ENCODE peak calls at places on chromosomes 16 and 17, in four cellular contexts. One of them, this sample, is unnamed.

GRCh38 chr16:85522517-85522841 is 90.6 kb upstream of the GSE1 start:
- DNase-seq in H1: no peak
- DNase-seq in HepG2: no peak
- DNase-seq in GM12878: no peak
- DNase-seq in this sample: no peak

GRCh38 chr16:9139965-9140364 is 48.5 kb downstream of the HAPSTR1 start:
- DNase-seq in H1: no peak
- DNase-seq in HepG2: peak; percentile 64
- DNase-seq in GM12878: no peak
- DNase-seq in this sample: no peak

GRCh38 chr16:82037666-82038065 is 2.6 kb downstream of the HSD17B2 start:
- DNase-seq in H1: no peak
- DNase-seq in HepG2: no peak
- DNase-seq in GM12878: no peak
- DNase-seq in this sample: no peak

GRCh38 chr17:50067996-50068395 is 12.1 kb downstream of the ITGA3 start:
- DNase-seq in H1: no peak
- DNase-seq in HepG2: no peak
- DNase-seq in GM12878: no peak
- DNase-seq in this sample: no peak

GRCh38 chr16:70433456-70434103 is 5.3 kb downstream of the ST3GAL2 start:
- DNase-seq in H1: no peak
- DNase-seq in HepG2: no peak
- DNase-seq in GM12878: no peak
- DNase-seq in this sample: no peak

GRCh38 chr16:678858-679807 is 1.1 kb upstream of the STUB1 start:
- DNase-seq in H1: peak; percentile 79
- DNase-seq in HepG2: peak; percentile 74
- DNase-seq in GM12878: no peak
- DNase-seq in this sample: no peak

GRCh38 chr16:84507011-84507982 is 2.8 kb upstream of the MEAK7 start:
- DNase-seq in H1: no peak
- DNase-seq in HepG2: no peak
- DNase-seq in GM12878: peak; percentile 45
- DNase-seq in this sample: no peak

GRCh38 chr17:50123649-50124349 is 6.2 kb downstream of the SAMD14 start:
- DNase-seq in H1: no peak
- DNase-seq in HepG2: no peak
- DNase-seq in GM12878: no peak
- DNase-seq in this sample: no peak

GRCh38 chr17:71023631-71024030 is 854.3 kb downstream of the KCNJ2 start:
- DNase-seq in H1: no peak
- DNase-seq in HepG2: no peak
- DNase-seq in GM12878: no peak
- DNase-seq in this sample: no peak

GRCh38 chr16:2147981-2148671 is at the start of gene RAB26:
- DNase-seq in H1: peak; percentile 90
- DNase-seq in HepG2: peak; percentile 82
- DNase-seq in GM12878: no peak
- DNase-seq in this sample: no peak

GRCh38 chr17:76527430-76528111 is 9.9 kb downstream of the CYGB start:
- DNase-seq in H1: peak; percentile 78
- DNase-seq in HepG2: peak; percentile 80
- DNase-seq in GM12878: no peak
- DNase-seq in this sample: peak; percentile 35

GRCh38 chr16:72952404-72953301 is 95.3 kb downstream of the ZFHX3 start:
- DNase-seq in H1: no peak
- DNase-seq in HepG2: no peak
- DNase-seq in GM12878: no peak
- DNase-seq in this sample: no peak

GRCh38 chr17:81609541-81610353 is 27.2 kb downstream of the NPLOC4 start:
- DNase-seq in H1: no peak
- DNase-seq in HepG2: no peak
- DNase-seq in GM12878: no peak
- DNase-seq in this sample: no peak

GRCh38 chr17:81615401-81615930 is 21.4 kb downstream of the NPLOC4 start:
- DNase-seq in H1: no peak
- DNase-seq in HepG2: no peak
- DNase-seq in GM12878: no peak
- DNase-seq in this sample: no peak

GRCh38 chr17:81608605-81609004 is 28.3 kb downstream of the NPLOC4 start:
- DNase-seq in H1: no peak
- DNase-seq in HepG2: no peak
- DNase-seq in GM12878: no peak
- DNase-seq in this sample: no peak

GRCh38 chr17:81608082-81608481 is 28.8 kb downstream of the NPLOC4 start:
- DNase-seq in H1: no peak
- DNase-seq in HepG2: no peak
- DNase-seq in GM12878: no peak
- DNase-seq in this sample: no peak

DNA sequence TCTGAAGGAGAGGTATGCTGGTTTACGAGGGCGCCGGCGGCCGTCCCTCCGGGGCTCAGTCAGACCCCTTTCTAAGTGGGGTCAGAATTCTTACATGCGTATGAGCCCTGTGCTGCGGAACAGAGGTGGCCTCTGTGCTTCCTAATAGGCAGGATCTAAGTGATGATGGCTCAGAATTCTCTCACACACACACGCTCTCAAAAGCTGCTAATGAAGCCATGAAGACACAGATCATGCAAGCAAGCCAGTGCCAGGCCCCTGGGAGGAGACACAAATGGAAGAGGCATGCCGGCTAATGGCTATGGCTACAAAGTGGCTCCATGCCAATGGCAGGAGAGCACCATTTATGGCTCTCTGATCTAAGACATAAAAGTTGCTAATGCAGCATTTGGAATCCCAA is 24.7 kb downstream of the NPLOC4 start:
- DNase-seq in H1: no peak
- DNase-seq in HepG2: no peak
- DNase-seq in GM12878: no peak
- DNase-seq in this sample: no peak
- H3K4me1 ChIP-seq in H1: no peaks in the 10 kb centered on the region
- H3K4me1 ChIP-seq in HepG2: peaks cover 15% of the 10 kb centered on the region
- H3K4me1 ChIP-seq in GM12878: no peaks in the 10 kb centered on the region
- H3K4me1 ChIP-seq in this sample: no peaks in the 10 kb centered on the region

DNA sequence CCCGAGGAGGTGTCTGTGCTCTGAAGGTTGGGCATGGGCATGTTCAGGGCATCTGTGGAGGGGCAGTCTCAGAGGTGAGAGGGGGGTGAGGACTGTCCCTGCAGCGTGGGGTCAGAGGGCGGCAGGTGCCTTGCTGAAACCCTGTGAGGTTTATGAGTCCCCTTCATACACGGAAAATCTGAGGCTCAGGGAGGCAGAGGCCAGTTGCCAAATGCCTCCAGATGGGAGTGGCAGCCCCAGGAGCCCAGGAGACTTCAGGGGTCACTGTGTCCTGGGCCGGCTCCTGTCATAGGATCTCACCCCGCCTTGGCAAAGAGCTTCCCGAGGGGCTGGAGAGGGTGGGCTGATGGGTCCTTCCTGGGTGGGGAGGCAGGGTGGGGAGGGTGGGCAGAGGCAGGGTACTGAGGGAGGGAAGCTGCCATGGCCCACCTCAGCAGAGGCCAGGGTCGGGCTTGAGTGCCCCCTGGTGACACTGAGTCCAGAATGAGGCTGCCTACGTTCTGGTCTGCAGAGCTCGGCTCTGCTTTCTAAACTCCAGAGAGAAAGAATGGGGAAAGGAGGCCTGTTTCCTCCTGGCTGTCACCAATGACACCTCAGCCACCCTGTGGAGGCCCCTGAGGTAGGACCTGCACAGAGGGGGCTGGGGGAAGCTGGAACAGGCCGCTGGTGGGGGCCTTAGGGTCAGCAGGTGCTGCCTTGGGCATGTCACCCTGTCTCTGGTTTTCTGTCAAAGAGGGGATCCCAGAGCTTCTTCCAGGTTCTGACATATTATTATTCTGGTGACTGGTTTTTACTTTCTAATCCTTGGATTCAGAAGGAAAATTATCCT is 1.1 kb downstream of the LGALS9 start:
- DNase-seq in H1: no peak
- DNase-seq in HepG2: no peak
- DNase-seq in GM12878: no peak
- DNase-seq in this sample: no peak
- H3K9ac ChIP-seq in H1: no peak overlapping the region
- H3K9ac ChIP-seq in HepG2: no peak overlapping the region
- H3K9ac ChIP-seq in GM12878: peak overlapping the region; percentile 89
- H3K9ac ChIP-seq in this sample: no peak overlapping the region

GRCh38 chr17:42522798-42523278 is 13.2 kb upstream of the NAGLU start:
- DNase-seq in H1: no peak
- DNase-seq in HepG2: no peak
- DNase-seq in GM12878: no peak
- DNase-seq in this sample: no peak
- TF ChIP-seq SUZ12 in H1: no peak
- TF ChIP-seq SUZ12 in HepG2: no peak
- TF ChIP-seq SUZ12 in GM12878: no peak
- TF ChIP-seq SUZ12 in this sample: no peak

GRCh38 chr16:19991614-19992013 is 82.1 kb downstream of the GPR139 start:
- DNase-seq in H1: peak; percentile 49
- DNase-seq in HepG2: peak; percentile 20
- DNase-seq in GM12878: no peak
- DNase-seq in this sample: no peak
- H3K4me1 ChIP-seq in H1: no peaks in the 10 kb centered on the region
- H3K4me1 ChIP-seq in HepG2: no peaks in the 10 kb centered on the region
- H3K4me1 ChIP-seq in GM12878: no peaks in the 10 kb centered on the region
- H3K4me1 ChIP-seq in this sample: peaks cover 4% of the 10 kb centered on the region

DNA sequence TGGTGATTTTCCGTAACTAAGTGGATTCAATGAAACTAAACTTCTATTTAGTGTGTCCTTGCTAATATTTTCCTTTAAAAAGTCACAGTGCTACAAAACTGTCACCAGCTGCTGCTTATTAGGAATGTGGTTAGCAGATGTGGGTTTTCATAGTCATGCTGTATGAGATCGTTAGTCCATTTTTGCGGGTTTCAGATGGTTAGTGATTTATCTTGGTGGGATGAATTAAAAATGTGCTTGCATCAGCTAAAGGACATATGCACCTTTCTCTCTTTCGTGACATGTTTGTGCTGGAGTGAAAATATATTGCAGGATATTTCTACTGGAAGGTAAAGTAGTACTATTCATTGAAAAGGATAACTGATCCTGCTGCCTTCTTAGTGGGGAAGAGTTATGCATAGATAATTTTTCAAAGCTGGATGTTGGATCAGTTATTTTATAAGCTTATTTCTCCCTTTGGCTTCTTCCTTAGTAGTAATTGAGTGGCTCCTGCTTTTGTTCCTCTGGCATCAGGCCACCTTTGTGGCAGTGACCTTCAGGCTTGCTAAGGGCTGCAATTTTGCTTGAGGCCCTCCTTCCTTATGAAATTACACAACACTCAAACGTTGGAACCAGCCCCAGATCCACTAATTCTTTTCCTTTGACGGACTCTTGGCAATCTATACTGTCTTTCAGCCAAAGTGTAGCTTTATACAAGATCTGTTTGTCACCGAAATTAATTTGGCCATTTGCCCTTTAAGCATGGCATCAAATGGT is 7.5 kb upstream of the SNTB2 start:
- DNase-seq in H1: no peak
- DNase-seq in HepG2: peak; percentile 40
- DNase-seq in GM12878: no peak
- DNase-seq in this sample: no peak
- H3K9ac ChIP-seq in H1: no peak overlapping the region
- H3K9ac ChIP-seq in HepG2: no peak overlapping the region
- H3K9ac ChIP-seq in GM12878: no peak overlapping the region
- H3K9ac ChIP-seq in this sample: no peak overlapping the region

GRCh38 chr16:48383204-48383876 is 1.9 kb downstream of the SIAH1 start:
- DNase-seq in H1: no peak
- DNase-seq in HepG2: no peak
- DNase-seq in GM12878: no peak
- DNase-seq in this sample: no peak
- TF ChIP-seq SUZ12 in H1: no peak
- TF ChIP-seq SUZ12 in HepG2: no peak
- TF ChIP-seq SUZ12 in GM12878: no peak
- TF ChIP-seq SUZ12 in this sample: no peak